ENCODE peak calls at places on chromosomes 4 and X, in four cellular contexts. K, L, X and R are unnamed samples.

GRCh38 chr4:158604369-158604768 is 67.3 kb downstream of the C4orf46 start:
- DNase-seq in L (no peak), X (no peak), K (no peak), R (no peak)

GRCh38 chr4:183924362-183925044 is 19.4 kb downstream of the STOX2 start:
- DNase-seq in L (no peak), K (no peak), X (no peak), R (no peak)

GRCh38 chrX:50877310-50877709 is 33.2 kb upstream of the BMP15 start:
- DNase-seq in X (no peak), K (no peak), L (no peak), R (no peak)

GRCh38 chr4:91171217-91171616 is 1044.0 kb downstream of the CCSER1 start:
- DNase-seq in L (no peak), X (no peak), K (no peak), R (no peak)

GRCh38 chr4:58809366-58809765 is 1699.2 kb upstream of the IGFBP7 start:
- DNase-seq in K (no peak), X (no peak), L (no peak), R (no peak)

GRCh38 chr4:15402146-15402545 is 25.7 kb upstream of the C1QTNF7 start:
- DNase-seq in L (no peak), K (no peak), X (no peak), R (no peak)

GRCh38 chrX:125940985-125941384 is 225.1 kb downstream of the DCAF12L2 start:
- DNase-seq in K (no peak), X (no peak), L (no peak), R (no peak)

GRCh38 chr4:119785963-119786362 is 157.4 kb upstream of the PDE5A start:
- DNase-seq in K (peak; percentile 16), L (no peak), X (peak; percentile 52), R (no peak)

GRCh38 chrX:103586314-103586646 is 965 bp downstream of the TCEAL4 start:
- DNase-seq in L (no peak), X (no peak), K (no peak), R (no peak)

GRCh38 chr4:64718091-64718490 is 308.8 kb upstream of the TECRL start:
- DNase-seq in K (no peak), X (no peak), L (no peak), R (no peak)

GRCh38 chr4:6473264-6474052 is 1.0 kb upstream of the PPP2R2C start:
- DNase-seq in X (peak; percentile 21), K (no peak), L (no peak), R (no peak)

GRCh38 chr4:129092636-129093172 is 635 bp downstream of the SCLT1 start:
- DNase-seq in L (no peak), X (no peak), K (peak; percentile 56), R (no peak)

GRCh38 chrX:48966796-48967579 is 4.7 kb downstream of the KCND1 start:
- DNase-seq in X (no peak), L (no peak), K (no peak), R (no peak)

GRCh38 chr4:23374280-23374679 is 515.6 kb downstream of the PPARGC1A start:
- DNase-seq in K (no peak), X (no peak), L (no peak), R (no peak)

GRCh38 chr4:55675196-55675793 is 39.2 kb upstream of the NMU start:
- DNase-seq in X (no peak), K (peak; percentile 9), L (no peak), R (no peak)

GRCh38 chr4:118396881-118397666 is 44.3 kb upstream of the PRSS12 start:
- DNase-seq in X (no peak), L (no peak), K (no peak), R (no peak)

GRCh38 chrX:15146515-15146914 is 123.4 kb downstream of the ASB9 start:
- DNase-seq in K (peak; percentile 24), X (no peak), L (no peak), R (no peak)

GRCh38 chrX:137081239-137081638 is 47.4 kb upstream of the GPR101 start:
- DNase-seq in K (no peak), X (no peak), L (no peak), R (no peak)

GRCh38 chrX:11629593-11630211 is 36.0 kb downstream of the ARHGAP6 start:
- DNase-seq in L (no peak), X (no peak), K (peak; percentile 9), R (peak; percentile 12)

GRCh38 chrX:6968231-6968630 is 179.3 kb upstream of the STS start:
- DNase-seq in L (no peak), K (no peak), X (no peak), R (no peak)

GRCh38 chrX:132365490-132365889 is 123.3 kb downstream of the MBNL3 start:
- DNase-seq in X (no peak), K (no peak), L (no peak), R (no peak)

GRCh38 chr4:37837446-37837845 is 11.0 kb downstream of the PGM2 start:
- DNase-seq in K (no peak), L (no peak), X (no peak), R (no peak)

GRCh38 chrX:132622130-132622529 is 133.3 kb upstream of the MBNL3 start:
- DNase-seq in K (no peak), L (no peak), X (no peak), R (no peak)

GRCh38 chr4:175281894-175282293 is 363.7 kb downstream of the ADAM29 start:
- DNase-seq in X (no peak), L (no peak), K (no peak), R (no peak)

GRCh38 chr4:4585012-4585670 is 43.3 kb upstream of the STX18 start:
- DNase-seq in X (no peak), L (no peak), K (no peak), R (no peak)

GRCh38 chrX:15815779-15816452 is 25.6 kb downstream of the ZRSR2 start:
- DNase-seq in X (no peak), K (peak; percentile 59), L (no peak), R (peak; percentile 30)

GRCh38 chrX:63993936-63994335 is 208.9 kb upstream of the ARHGEF9 start:
- DNase-seq in K (no peak), L (no peak), X (no peak), R (no peak)

GRCh38 chr4:110787109-110787508 is 164.2 kb upstream of the PITX2 start:
- DNase-seq in L (no peak), X (no peak), K (no peak), R (no peak)

GRCh38 chrX:68415289-68415688 is 18.0 kb downstream of the OPHN1 start:
- DNase-seq in X (peak; percentile 68), L (no peak), K (no peak), R (no peak)